ENCODE peak calls at places on chromosomes 6 and 20, in seven cellular contexts. One of them, this sample, is unnamed. For H3K4me1, the result is how much of the 10 kb centered on the place peaks cover.

GRCh38 chr6:166027761-166028160 is 139.9 kb downstream of the TBXT start:
- DNase-seq in CD8-positive, alpha-beta T cell: no peak
- DNase-seq in foreskin keratinocyte: no peak
- DNase-seq in BE2C: no peak
- DNase-seq in stomach: no peak
- DNase-seq in psoas muscle: no peak
- DNase-seq in esophagus squamous epithelium: no peak
- DNase-seq in this sample: no peak

GRCh38 chr20:49629606-49630005 is 61.7 kb upstream of the PTGIS start:
- DNase-seq in psoas muscle: no peak
- DNase-seq in stomach: no peak
- DNase-seq in esophagus squamous epithelium: no peak
- DNase-seq in BE2C: no peak
- DNase-seq in foreskin keratinocyte: no peak
- DNase-seq in CD8-positive, alpha-beta T cell: no peak
- DNase-seq in this sample: no peak

GRCh38 chr6:18241208-18241836 is 23.0 kb downstream of the DEK start:
- DNase-seq in BE2C: no peak
- DNase-seq in foreskin keratinocyte: peak
- DNase-seq in stomach: no peak
- DNase-seq in psoas muscle: no peak
- DNase-seq in CD8-positive, alpha-beta T cell: no peak
- DNase-seq in esophagus squamous epithelium: no peak
- DNase-seq in this sample: peak

GRCh38 chr6:108002365-108003221 is 44.6 kb upstream of the SEC63 start:
- DNase-seq in stomach: peak
- DNase-seq in psoas muscle: no peak
- DNase-seq in foreskin keratinocyte: peak
- DNase-seq in CD8-positive, alpha-beta T cell: no peak
- DNase-seq in esophagus squamous epithelium: no peak
- DNase-seq in BE2C: no peak
- DNase-seq in this sample: peak

GRCh38 chr6:118768904-118769325 is 117.5 kb upstream of the CEP85L start:
- DNase-seq in CD8-positive, alpha-beta T cell: peak
- DNase-seq in stomach: no peak
- DNase-seq in foreskin keratinocyte: no peak
- DNase-seq in BE2C: no peak
- DNase-seq in psoas muscle: no peak
- DNase-seq in esophagus squamous epithelium: no peak
- DNase-seq in this sample: peak

GRCh38 chr20:59667131-59667530 is 62.8 kb downstream of the PHACTR3 start:
- DNase-seq in BE2C: no peak
- DNase-seq in stomach: no peak
- DNase-seq in CD8-positive, alpha-beta T cell: no peak
- DNase-seq in psoas muscle: no peak
- DNase-seq in foreskin keratinocyte: no peak
- DNase-seq in esophagus squamous epithelium: no peak
- DNase-seq in this sample: no peak

GRCh38 chr20:24723953-24724352 is 225.1 kb upstream of the CST7 start:
- DNase-seq in BE2C: no peak
- DNase-seq in stomach: no peak
- DNase-seq in CD8-positive, alpha-beta T cell: no peak
- DNase-seq in esophagus squamous epithelium: no peak
- DNase-seq in psoas muscle: no peak
- DNase-seq in foreskin keratinocyte: no peak
- DNase-seq in this sample: no peak

GRCh38 chr6:10418862-10419748 is 4.2 kb upstream of the TFAP2A start:
- DNase-seq in esophagus squamous epithelium: no peak
- DNase-seq in psoas muscle: no peak
- DNase-seq in CD8-positive, alpha-beta T cell: no peak
- DNase-seq in foreskin keratinocyte: peak
- DNase-seq in BE2C: no peak
- DNase-seq in stomach: no peak
- DNase-seq in this sample: peak

GRCh38 chr6:119201486-119201885 is 123.0 kb upstream of the FAM184A start:
- DNase-seq in esophagus squamous epithelium: no peak
- DNase-seq in CD8-positive, alpha-beta T cell: no peak
- DNase-seq in BE2C: no peak
- DNase-seq in stomach: no peak
- DNase-seq in foreskin keratinocyte: no peak
- DNase-seq in psoas muscle: no peak
- DNase-seq in this sample: no peak

GRCh38 chr6:148193063-148193680 is 149.5 kb upstream of the SASH1 start:
- DNase-seq in CD8-positive, alpha-beta T cell: no peak
- DNase-seq in psoas muscle: no peak
- DNase-seq in foreskin keratinocyte: peak
- DNase-seq in BE2C: no peak
- DNase-seq in esophagus squamous epithelium: no peak
- DNase-seq in stomach: peak
- DNase-seq in this sample: peak

GRCh38 chr20:25741088-25741487 is 44.4 kb upstream of the ZNF337 start:
- DNase-seq in BE2C: no peak
- DNase-seq in esophagus squamous epithelium: no peak
- DNase-seq in stomach: no peak
- DNase-seq in psoas muscle: no peak
- DNase-seq in foreskin keratinocyte: no peak
- DNase-seq in CD8-positive, alpha-beta T cell: no peak
- DNase-seq in this sample: no peak

GRCh38 chr20:12030470-12030869 is 112.8 kb downstream of the BTBD3 start:
- DNase-seq in esophagus squamous epithelium: no peak
- DNase-seq in CD8-positive, alpha-beta T cell: no peak
- DNase-seq in psoas muscle: no peak
- DNase-seq in foreskin keratinocyte: no peak
- DNase-seq in stomach: no peak
- DNase-seq in BE2C: no peak
- DNase-seq in this sample: no peak

GRCh38 chr6:89026151-89026550 is 54.4 kb upstream of the PNRC1 start:
- DNase-seq in psoas muscle: no peak
- DNase-seq in CD8-positive, alpha-beta T cell: no peak
- DNase-seq in stomach: no peak
- DNase-seq in BE2C: no peak
- DNase-seq in esophagus squamous epithelium: no peak
- DNase-seq in foreskin keratinocyte: no peak
- DNase-seq in this sample: no peak

GRCh38 chr6:33199687-33200233 is 705 bp downstream of the RXRB start:
- DNase-seq in BE2C: no peak
- DNase-seq in CD8-positive, alpha-beta T cell: peak
- DNase-seq in esophagus squamous epithelium: no peak
- DNase-seq in psoas muscle: peak
- DNase-seq in foreskin keratinocyte: no peak
- DNase-seq in stomach: peak
- DNase-seq in this sample: peak

GRCh38 chr6:142886431-142887170 is 58.4 kb downstream of the HIVEP2 start:
- DNase-seq in BE2C: no peak
- DNase-seq in CD8-positive, alpha-beta T cell: no peak
- DNase-seq in stomach: no peak
- DNase-seq in foreskin keratinocyte: no peak
- DNase-seq in esophagus squamous epithelium: no peak
- DNase-seq in psoas muscle: no peak
- DNase-seq in this sample: no peak

GRCh38 chr20:57048027-57048869 is 218.2 kb downstream of the BMP7 start:
- DNase-seq in BE2C: peak
- DNase-seq in CD8-positive, alpha-beta T cell: no peak
- DNase-seq in foreskin keratinocyte: no peak
- DNase-seq in esophagus squamous epithelium: no peak
- DNase-seq in psoas muscle: no peak
- DNase-seq in stomach: no peak
- DNase-seq in this sample: peak

GRCh38 chr20:62824476-62825287 is 7.8 kb downstream of the COL9A3 start:
- DNase-seq in esophagus squamous epithelium: no peak
- DNase-seq in stomach: peak
- DNase-seq in BE2C: peak
- DNase-seq in foreskin keratinocyte: no peak
- DNase-seq in CD8-positive, alpha-beta T cell: peak
- DNase-seq in psoas muscle: no peak
- DNase-seq in this sample: peak

GRCh38 chr20:51529027-51529749 is 13.3 kb downstream of the NFATC2 start:
- DNase-seq in BE2C: no peak
- DNase-seq in stomach: no peak
- DNase-seq in esophagus squamous epithelium: no peak
- DNase-seq in psoas muscle: no peak
- DNase-seq in CD8-positive, alpha-beta T cell: peak
- DNase-seq in foreskin keratinocyte: no peak
- DNase-seq in this sample: no peak

GRCh38 chr20:51531141-51531710 is 11.3 kb downstream of the NFATC2 start:
- DNase-seq in stomach: no peak
- DNase-seq in psoas muscle: no peak
- DNase-seq in foreskin keratinocyte: peak
- DNase-seq in BE2C: no peak
- DNase-seq in CD8-positive, alpha-beta T cell: peak
- DNase-seq in esophagus squamous epithelium: no peak
- DNase-seq in this sample: peak

GRCh38 chr20:51531712-51532456 is 10.6 kb downstream of the NFATC2 start:
- DNase-seq in CD8-positive, alpha-beta T cell: no peak
- DNase-seq in BE2C: no peak
- DNase-seq in psoas muscle: no peak
- DNase-seq in foreskin keratinocyte: no peak
- DNase-seq in stomach: no peak
- DNase-seq in esophagus squamous epithelium: no peak
- DNase-seq in this sample: no peak

GRCh38 chr20:51528263-51529026 is 14.1 kb downstream of the NFATC2 start:
- DNase-seq in foreskin keratinocyte: no peak
- DNase-seq in esophagus squamous epithelium: no peak
- DNase-seq in BE2C: no peak
- DNase-seq in stomach: no peak
- DNase-seq in CD8-positive, alpha-beta T cell: no peak
- DNase-seq in psoas muscle: no peak
- DNase-seq in this sample: no peak

DNA sequence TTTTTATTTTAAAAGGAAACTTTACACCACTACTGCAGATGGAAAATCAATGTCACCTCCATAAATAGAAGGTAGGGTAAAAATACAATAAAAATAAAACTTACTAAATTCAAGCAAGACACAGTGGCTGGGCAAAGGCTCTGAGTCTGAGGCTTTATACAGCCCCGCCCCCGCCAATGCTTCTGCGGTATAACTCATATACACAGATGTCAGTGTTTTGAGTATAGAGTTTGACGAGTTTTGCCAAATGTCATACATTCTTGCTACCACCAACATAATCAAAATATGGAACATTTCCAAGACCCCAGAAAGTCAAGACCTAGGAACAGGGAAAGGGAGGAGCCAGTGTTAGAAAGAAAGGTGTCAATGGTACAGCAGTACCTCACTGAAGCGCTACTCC is 12.8 kb downstream of the NFATC2 start:
- DNase-seq in foreskin keratinocyte: no peak
- DNase-seq in CD8-positive, alpha-beta T cell: peak
- DNase-seq in stomach: peak
- DNase-seq in psoas muscle: no peak
- DNase-seq in BE2C: no peak
- DNase-seq in esophagus squamous epithelium: no peak
- DNase-seq in this sample: no peak
- H3K4me1 ChIP-seq in foreskin keratinocyte: under half
- H3K4me1 ChIP-seq in CD8-positive, alpha-beta T cell: half or more
- H3K4me1 ChIP-seq in stomach: under half
- H3K4me1 ChIP-seq in psoas muscle: under half
- H3K4me1 ChIP-seq in BE2C: under half
- H3K4me1 ChIP-seq in esophagus squamous epithelium: under half
- H3K4me1 ChIP-seq in this sample: under half

DNA sequence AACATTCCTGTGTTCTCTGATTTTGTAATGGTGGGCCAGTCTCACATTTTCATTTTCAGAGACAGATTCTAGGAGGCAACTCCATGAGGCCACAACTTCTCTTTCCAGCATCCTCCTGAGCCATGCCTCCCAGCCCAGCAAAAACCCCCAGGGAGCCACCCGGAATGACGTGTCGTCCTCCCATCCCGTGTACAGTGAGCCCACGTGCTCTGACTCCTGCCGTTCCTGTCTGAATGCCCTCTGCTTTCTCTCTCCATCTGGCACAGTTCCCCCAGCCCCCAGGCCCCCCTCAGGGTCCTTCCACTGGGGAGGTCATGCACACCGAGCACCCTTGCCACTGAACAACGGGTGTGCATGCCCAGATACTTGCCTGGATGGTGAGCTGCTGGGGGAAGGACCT is 38.0 kb downstream of the C20orf203 start:
- DNase-seq in foreskin keratinocyte: no peak
- DNase-seq in esophagus squamous epithelium: no peak
- DNase-seq in CD8-positive, alpha-beta T cell: no peak
- DNase-seq in psoas muscle: no peak
- DNase-seq in BE2C: peak
- DNase-seq in stomach: no peak
- DNase-seq in this sample: no peak
- H3K4me1 ChIP-seq in foreskin keratinocyte: under half
- H3K4me1 ChIP-seq in esophagus squamous epithelium: under half
- H3K4me1 ChIP-seq in CD8-positive, alpha-beta T cell: under half
- H3K4me1 ChIP-seq in psoas muscle: under half
- H3K4me1 ChIP-seq in BE2C: under half
- H3K4me1 ChIP-seq in stomach: under half
- H3K4me1 ChIP-seq in this sample: under half

GRCh38 chr6:129967427-129967826 is 51.0 kb upstream of the L3MBTL3 start:
- DNase-seq in foreskin keratinocyte: no peak
- DNase-seq in CD8-positive, alpha-beta T cell: no peak
- DNase-seq in esophagus squamous epithelium: no peak
- DNase-seq in psoas muscle: no peak
- DNase-seq in stomach: no peak
- DNase-seq in BE2C: no peak
- DNase-seq in this sample: no peak
- H3K4me1 ChIP-seq in foreskin keratinocyte: under half
- H3K4me1 ChIP-seq in CD8-positive, alpha-beta T cell: under half
- H3K4me1 ChIP-seq in esophagus squamous epithelium: under half
- H3K4me1 ChIP-seq in psoas muscle: under half
- H3K4me1 ChIP-seq in stomach: under half
- H3K4me1 ChIP-seq in BE2C: under half
- H3K4me1 ChIP-seq in this sample: under half

DNA sequence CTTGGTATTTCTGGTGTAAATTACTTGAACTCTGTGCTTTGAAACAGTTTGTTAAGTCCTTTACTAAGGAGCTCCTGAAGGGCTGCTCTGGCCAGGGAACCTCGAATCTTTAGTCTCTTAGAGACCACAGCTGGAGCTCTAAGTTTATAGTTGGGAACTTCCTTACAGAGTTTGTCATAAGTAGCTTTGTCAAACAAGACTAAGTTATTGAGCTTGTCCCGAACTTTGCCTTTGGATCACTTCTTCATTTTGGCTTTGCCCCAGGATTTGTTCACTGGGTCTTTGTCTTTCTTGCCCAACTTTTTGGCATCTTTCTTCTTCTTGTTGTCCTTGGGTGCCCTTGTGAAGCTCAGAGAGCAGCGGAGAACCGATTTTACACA is 64.8 kb downstream of the FAM50B start:
- DNase-seq in psoas muscle: no peak
- DNase-seq in BE2C: no peak
- DNase-seq in foreskin keratinocyte: no peak
- DNase-seq in CD8-positive, alpha-beta T cell: no peak
- DNase-seq in stomach: no peak
- DNase-seq in esophagus squamous epithelium: no peak
- DNase-seq in this sample: no peak
- H3K4me1 ChIP-seq in psoas muscle: half or more
- H3K4me1 ChIP-seq in BE2C: under half
- H3K4me1 ChIP-seq in foreskin keratinocyte: under half
- H3K4me1 ChIP-seq in CD8-positive, alpha-beta T cell: under half
- H3K4me1 ChIP-seq in stomach: under half
- H3K4me1 ChIP-seq in esophagus squamous epithelium: under half
- H3K4me1 ChIP-seq in this sample: half or more

GRCh38 chr6:43334466-43335095 is 26.0 kb upstream of the CRIP3 start:
- DNase-seq in BE2C: no peak
- DNase-seq in foreskin keratinocyte: no peak
- DNase-seq in stomach: no peak
- DNase-seq in psoas muscle: no peak
- DNase-seq in CD8-positive, alpha-beta T cell: no peak
- DNase-seq in esophagus squamous epithelium: no peak
- DNase-seq in this sample: peak
- H3K4me1 ChIP-seq in BE2C: under half
- H3K4me1 ChIP-seq in foreskin keratinocyte: under half
- H3K4me1 ChIP-seq in stomach: under half
- H3K4me1 ChIP-seq in psoas muscle: under half
- H3K4me1 ChIP-seq in CD8-positive, alpha-beta T cell: under half
- H3K4me1 ChIP-seq in esophagus squamous epithelium: under half
- H3K4me1 ChIP-seq in this sample: under half

This sample was measured in PC-9.